ENCODE peak calls at places on chromosomes 1 and 21, in eight cellular contexts. X is NCI-H1105 treated with DMSO at 0.1 percent for 48 hours; Q is GM03348; S is activated CD4-positive, alpha-beta T cell treated with anti-CD3 and anti-CD28 coated beads, Interleukin-2, amount 10 ng/mL, durations not matched to agents 7 days and 5 days; Z is GM20000; L is CD4-positive, alpha-beta T cell; P is OCI-LY7; M is HT1080. C is an unnamed sample.

GRCh38 chr1:177849130-177849529 is 120.7 kb downstream of the SEC16B start:
- DNase-seq in X (peak), Q (no peak), S (no peak), Z (no peak), L (no peak), P (no peak), M (peak), C (peak)

GRCh38 chr1:94481473-94481933 is 60.1 kb downstream of the F3 start:
- DNase-seq in X (peak), Q (peak), S (peak), Z (peak), L (no peak), P (peak), M (peak), C (peak)

GRCh38 chr1:113674591-113674990 is 84.7 kb downstream of the PHTF1 start:
- DNase-seq in X (no peak), Q (no peak), S (no peak), Z (no peak), L (no peak), P (no peak), M (no peak), C (peak)

GRCh38 chr1:32448773-32449456 is 16.0 kb upstream of the ZBTB8B start:
- DNase-seq in X (no peak), Q (no peak), S (no peak), Z (peak), L (no peak), P (peak), M (peak), C (no peak)

GRCh38 chr1:99767996-99768524 is 1.6 kb upstream of the FRRS1 start:
- DNase-seq in X (no peak), Q (no peak), S (no peak), Z (no peak), L (no peak), P (no peak), M (no peak), C (no peak)

GRCh38 chr1:79090985-79091384 is 84.5 kb upstream of the ADGRL4 start:
- DNase-seq in X (no peak), Q (no peak), S (no peak), Z (no peak), L (no peak), P (no peak), M (no peak), C (no peak)

GRCh38 chr1:1426961-1427934 is 6.2 kb upstream of the ANKRD65 start:
- DNase-seq in X (no peak), Q (peak), S (no peak), Z (peak), L (no peak), P (no peak), M (no peak), C (no peak)

GRCh38 chr1:169250022-169250421 is 117.6 kb downstream of the NME7 start:
- DNase-seq in X (no peak), Q (no peak), S (no peak), Z (no peak), L (no peak), P (no peak), M (peak), C (no peak)

GRCh38 chr1:182740120-182740519 is 49.5 kb upstream of the NPL start:
- DNase-seq in X (no peak), Q (no peak), S (no peak), Z (no peak), L (no peak), P (no peak), M (no peak), C (no peak)

GRCh38 chr1:68313736-68314594 is 81.6 kb upstream of the WLS start:
- DNase-seq in X (peak), Q (no peak), S (no peak), Z (no peak), L (no peak), P (no peak), M (no peak), C (no peak)

GRCh38 chr21:16633851-16634521 is 878.9 kb upstream of the CXADR start:
- DNase-seq in X (no peak), Q (no peak), S (no peak), Z (no peak), L (no peak), P (no peak), M (no peak), C (no peak)

GRCh38 chr1:153441238-153441755 is 19.2 kb downstream of the S100A7 start:
- DNase-seq in X (peak), Q (no peak), S (no peak), Z (no peak), L (no peak), P (no peak), M (no peak), C (no peak)

C was measured in epithelial cell of prostate.